ENCODE peak calls at places on chromosomes 6 and 20, in nine cellular contexts. T, W, Z, U, R, S, N, D and E are unnamed samples.

GRCh38 chr20:57897156-57897874 is 187.5 kb upstream of the PMEPA1 start:
- DNase-seq in T (no peak), N (no peak), U (no peak), R (no peak), Z (no peak), S (no peak), W (peak), D (no peak), E (no peak)

GRCh38 chr6:11810039-11810541 is 31.5 kb upstream of the ADTRP start:
- DNase-seq in Z (peak), S (no peak), D (peak), R (peak), W (no peak), U (no peak), N (peak), T (no peak), E (no peak)

GRCh38 chr6:80872194-80872950 is 765.9 kb downstream of the BCKDHB start:
- DNase-seq in S (no peak), R (peak), Z (no peak), D (no peak), W (no peak), N (no peak), T (no peak), U (no peak), E (no peak)

GRCh38 chr6:157622427-157622826 is 200.6 kb upstream of the SNX9 start:
- DNase-seq in N (no peak), S (no peak), R (no peak), T (no peak), U (no peak), D (no peak), W (no peak), Z (no peak), E (no peak)

GRCh38 chr6:161486326-161486725 is 212.5 kb upstream of the AGPAT4 start:
- DNase-seq in U (no peak), R (no peak), N (peak), S (peak), Z (no peak), D (no peak), T (peak), W (no peak), E (no peak)

GRCh38 chr20:50691585-50692552 is 527 bp upstream of the RIPOR3 start:
- DNase-seq in N (no peak), S (peak), D (peak), Z (no peak), R (peak), T (peak), W (no peak), U (no peak), E (no peak)

GRCh38 chr6:118401325-118401998 is 146.6 kb upstream of the PLN start:
- DNase-seq in T (no peak), D (no peak), S (no peak), Z (no peak), W (no peak), U (no peak), N (no peak), R (no peak), E (no peak)

GRCh38 chr6:4672772-4673171 is 103.4 kb upstream of the CDYL start:
- DNase-seq in D (no peak), Z (no peak), S (no peak), R (no peak), T (no peak), N (no peak), W (no peak), U (no peak), E (no peak)

GRCh38 chr6:81857812-81858211 is 105.3 kb upstream of the TENT5A start:
- DNase-seq in Z (no peak), D (no peak), R (no peak), T (no peak), W (no peak), U (no peak), N (no peak), S (no peak), E (no peak)

GRCh38 chr6:31580807-31581437 is 1.3 kb downstream of the LTB start:
- DNase-seq in D (peak), R (peak), U (peak), Z (peak), W (peak), N (peak), T (peak), S (peak), E (peak)

GRCh38 chr6:43972915-43973304 is 154.3 kb downstream of the MRPL14 start:
- DNase-seq in Z (peak), W (peak), U (no peak), S (no peak), R (peak), T (no peak), N (no peak), D (peak), E (no peak)

GRCh38 chr20:3258429-3258828 is 19.4 kb upstream of the SLC4A11 start:
- DNase-seq in U (no peak), W (no peak), S (no peak), R (no peak), Z (no peak), D (no peak), N (no peak), T (no peak), E (no peak)

GRCh38 chr20:10864076-10864672 is 190.4 kb upstream of the JAG1 start:
- DNase-seq in T (no peak), N (peak), W (no peak), D (no peak), R (no peak), Z (no peak), S (no peak), U (no peak), E (no peak)

GRCh38 chr20:35395728-35396127 is 16.0 kb downstream of the UQCC1 start:
- DNase-seq in T (peak), W (no peak), R (peak), N (no peak), U (no peak), D (no peak), S (peak), Z (no peak), E (no peak)

GRCh38 chr6:88166493-88166900 is 350 bp upstream of the CNR1 start:
- DNase-seq in N (peak), R (no peak), W (no peak), T (no peak), U (peak), D (no peak), Z (no peak), S (peak), E (peak)

GRCh38 chr6:387293-387694 is 4.3 kb upstream of the IRF4 start:
- DNase-seq in S (no peak), R (no peak), Z (no peak), W (no peak), D (no peak), N (no peak), T (no peak), U (no peak), E (no peak)

GRCh38 chr20:32678948-32679347 is 5.2 kb upstream of the C20orf203 start:
- DNase-seq in D (no peak), Z (no peak), R (no peak), T (no peak), S (no peak), W (peak), U (no peak), N (no peak), E (no peak)

GRCh38 chr20:25470045-25470444 is 62.6 kb downstream of the GINS1 start:
- DNase-seq in W (no peak), D (no peak), Z (no peak), T (peak), S (peak), R (no peak), N (no peak), U (peak), E (peak)

GRCh38 chr20:58743076-58743566 is 50.5 kb downstream of the NPEPL1 start:
- DNase-seq in T (no peak), S (no peak), N (no peak), D (no peak), U (no peak), W (no peak), R (no peak), Z (no peak), E (no peak)

GRCh38 chr20:19658137-19658536 is 99.9 kb upstream of the RIN2 start:
- DNase-seq in N (no peak), Z (no peak), R (peak), W (no peak), T (no peak), D (no peak), U (peak), S (no peak), E (peak)

GRCh38 chr6:129492260-129492659 is 217.7 kb downstream of the ARHGAP18 start:
- DNase-seq in R (no peak), Z (no peak), N (no peak), T (no peak), W (no peak), D (no peak), S (no peak), U (no peak), E (no peak)

GRCh38 chr20:25574411-25574810 is 10.9 kb downstream of the NINL start:
- DNase-seq in N (peak), U (no peak), W (no peak), Z (no peak), T (peak), R (no peak), D (no peak), S (peak), E (no peak)

GRCh38 chr6:168145747-168146596 is 67.0 kb upstream of the FRMD1 start:
- DNase-seq in S (no peak), D (peak), R (no peak), N (no peak), Z (no peak), W (no peak), T (no peak), U (no peak), E (no peak)

GRCh38 chr6:139982652-139983051 is 608.2 kb upstream of the CITED2 start:
- DNase-seq in W (no peak), D (no peak), R (no peak), U (no peak), T (peak), N (no peak), Z (peak), S (peak), E (no peak)

GRCh38 chr20:38131588-38132121 is 33.4 kb downstream of the TGM2 start:
- DNase-seq in S (peak), N (no peak), U (no peak), R (peak), W (no peak), Z (no peak), D (no peak), T (no peak), E (no peak)

DNA sequence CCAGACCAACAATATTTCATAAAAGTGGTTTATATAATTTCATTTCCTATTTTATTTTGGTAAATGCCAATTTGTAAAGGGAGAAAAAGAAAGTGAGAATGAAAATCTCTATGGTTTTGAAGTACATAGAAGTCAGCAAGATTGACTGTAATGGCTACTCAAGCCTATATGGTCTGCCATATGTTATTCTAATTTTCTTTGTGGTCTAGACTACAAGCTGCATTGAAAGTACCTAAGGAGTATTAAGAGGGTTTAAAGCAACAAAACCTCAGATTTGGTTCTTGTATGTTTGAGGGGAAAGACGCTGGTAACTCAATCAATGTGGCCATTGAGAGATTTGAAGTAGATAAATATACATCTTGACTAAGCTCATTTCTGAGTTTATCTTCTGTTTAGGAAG is 193.5 kb upstream of the EYA4 start:
- DNase-seq in D (no peak), U (no peak), S (no peak), W (no peak), R (no peak), N (no peak), Z (no peak), T (no peak), E (no peak)
- TF ChIP-seq CTCF in D (no peak), U (no peak), S (no peak), W (no peak), R (no peak), N (no peak), Z (no peak), T (no peak), E (no peak)

GRCh38 chr6:42742116-42742894 is 3.6 kb downstream of the TBCC start:
- DNase-seq in U (no peak), S (peak), Z (no peak), R (no peak), W (no peak), D (no peak), T (peak), N (no peak), E (no peak)

GRCh38 chr6:42745638-42746451 is at the start of gene TBCC:
- DNase-seq in T (peak), D (peak), N (peak), S (peak), Z (peak), U (peak), W (peak), R (peak), E (peak)

GRCh38 chr6:42745083-42745637 is 743 bp downstream of the TBCC start:
- DNase-seq in W (no peak), T (peak), D (peak), Z (no peak), R (no peak), U (no peak), N (peak), S (peak), E (peak)

GRCh38 chr6:42746452-42747400 is 823 bp upstream of the TBCC start:
- DNase-seq in R (peak), W (peak), N (peak), T (peak), S (peak), U (peak), Z (peak), D (peak), E (peak)

DNA sequence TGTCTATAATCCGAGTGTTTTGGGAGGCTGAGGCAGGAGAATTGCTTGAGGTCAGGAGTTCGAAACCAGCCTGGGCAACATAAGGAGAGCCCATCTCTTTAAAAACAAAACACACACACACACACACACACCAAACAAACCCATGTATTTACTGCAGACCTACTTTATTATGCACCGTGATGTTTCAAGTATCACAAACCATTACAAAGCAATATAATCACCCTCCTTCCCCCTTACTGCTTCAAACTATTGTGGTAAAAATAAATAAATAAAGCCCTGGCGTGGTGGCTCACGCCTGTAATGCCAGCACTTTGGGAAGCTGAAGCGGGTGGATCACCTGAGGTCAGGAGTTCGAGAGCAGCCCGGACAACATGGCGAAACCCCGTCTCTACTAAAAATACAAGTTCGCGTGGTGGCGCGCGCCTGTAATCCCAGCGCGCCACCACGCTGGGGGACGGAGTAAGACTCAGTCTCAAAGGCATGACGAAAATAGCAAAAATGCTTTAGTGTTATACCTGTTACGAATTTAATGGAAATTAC is 1.5 kb downstream of the TBCC start:
- DNase-seq in N (no peak), S (no peak), Z (no peak), D (no peak), T (no peak), W (no peak), U (no peak), R (no peak), E (no peak)
- TF ChIP-seq CTCF in N (no peak), S (no peak), Z (no peak), D (no peak), T (peak), W (no peak), U (no peak), R (no peak), E (no peak)

GRCh38 chr20:6829510-6830116 is 62.1 kb downstream of the BMP2 start:
- DNase-seq in Z (no peak), D (no peak), S (no peak), N (no peak), W (no peak), U (no peak), T (no peak), R (no peak), E (no peak)
- TF ChIP-seq CTCF in Z (peak), D (no peak), S (peak), N (no peak), W (no peak), U (no peak), T (peak), R (no peak), E (no peak)

GRCh38 chr6:121557146-121557545 is 121.7 kb downstream of the GJA1 start:
- DNase-seq in S (no peak), R (no peak), U (no peak), W (no peak), N (no peak), Z (no peak), T (no peak), D (no peak), E (no peak)

GRCh38 chr6:121555201-121555600 is 119.8 kb downstream of the GJA1 start:
- DNase-seq in Z (no peak), T (no peak), D (no peak), U (no peak), W (no peak), R (no peak), S (no peak), N (no peak), E (no peak)

GRCh38 chr6:121563286-121563685 is 127.8 kb downstream of the GJA1 start:
- DNase-seq in R (no peak), T (no peak), U (no peak), N (no peak), D (no peak), W (no peak), Z (no peak), S (no peak), E (no peak)

GRCh38 chr6:121559611-121560269 is 124.3 kb downstream of the GJA1 start:
- DNase-seq in Z (no peak), T (no peak), D (no peak), S (no peak), W (no peak), U (no peak), N (no peak), R (no peak), E (no peak)

DNA sequence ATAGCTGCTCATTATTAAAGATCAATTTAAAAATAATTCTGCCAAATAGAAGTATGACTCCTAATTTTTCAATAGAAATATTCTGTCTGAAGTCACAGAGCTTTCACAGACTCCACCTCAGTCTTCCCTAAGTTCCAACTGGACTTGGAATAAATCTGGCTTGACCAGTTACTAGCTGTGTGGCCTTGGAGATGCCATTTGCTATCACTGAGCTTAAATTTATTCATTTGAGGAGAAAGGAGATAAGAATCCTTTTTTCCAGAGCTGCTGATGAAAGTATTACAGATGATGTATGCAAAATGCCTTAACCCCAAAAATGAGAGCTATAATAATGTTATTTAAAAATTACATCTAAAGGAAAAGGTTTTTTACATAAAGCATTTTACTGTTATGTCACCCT is 125.0 kb downstream of the GJA1 start:
- DNase-seq in D (no peak), W (no peak), R (no peak), U (no peak), Z (no peak), T (no peak), S (no peak), N (no peak), E (no peak)
- TF ChIP-seq CTCF in D (no peak), W (no peak), R (no peak), U (no peak), Z (no peak), T (no peak), S (no peak), N (no peak), E (no peak)

GRCh38 chr20:62787866-62788265 is 8.4 kb upstream of the MRGBP start:
- DNase-seq in T (no peak), R (no peak), S (no peak), D (no peak), U (no peak), N (no peak), W (no peak), Z (no peak), E (no peak)

GRCh38 chr20:62786100-62786499 is 10.2 kb upstream of the MRGBP start:
- DNase-seq in T (no peak), N (no peak), U (no peak), S (no peak), Z (no peak), R (no peak), D (no peak), W (no peak), E (no peak)

GRCh38 chr20:62785381-62785780 is 10.9 kb upstream of the MRGBP start:
- DNase-seq in Z (no peak), T (no peak), N (no peak), U (no peak), D (no peak), S (peak), W (no peak), R (no peak), E (no peak)

GRCh38 chr20:62788607-62789006 is 7.7 kb upstream of the MRGBP start:
- DNase-seq in U (no peak), D (no peak), N (no peak), R (no peak), T (peak), Z (no peak), W (no peak), S (no peak), E (no peak)

DNA sequence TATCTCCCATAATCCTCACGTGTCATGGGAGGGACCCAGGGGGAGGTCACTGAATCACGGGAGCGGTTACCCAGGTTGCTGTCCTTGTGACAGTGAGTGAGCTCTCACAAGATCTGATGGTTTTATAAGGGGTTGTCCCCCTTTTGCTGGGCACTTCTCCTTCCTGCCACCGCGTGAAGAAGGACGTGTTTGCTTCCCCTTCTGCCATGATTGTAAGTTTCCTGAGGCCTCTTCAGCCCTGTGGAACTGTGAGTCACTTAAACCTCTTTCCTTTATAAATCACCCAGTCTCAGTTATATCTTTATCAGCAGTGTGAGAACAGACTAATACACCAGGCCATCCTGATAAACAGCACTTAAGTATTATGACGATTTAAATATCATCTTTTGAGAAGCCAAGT is 8.9 kb upstream of the MRGBP start:
- DNase-seq in Z (no peak), D (no peak), R (no peak), N (no peak), T (no peak), S (no peak), W (no peak), U (no peak), E (peak)
- TF ChIP-seq CTCF in Z (no peak), D (no peak), R (no peak), N (no peak), T (no peak), S (no peak), W (no peak), U (no peak), E (no peak)

GRCh38 chr20:46305331-46305972 is 2.8 kb downstream of the CDH22 start:
- DNase-seq in W (no peak), T (no peak), N (no peak), D (no peak), R (no peak), S (no peak), U (no peak), Z (no peak), E (no peak)
- TF ChIP-seq CTCF in W (no peak), T (no peak), N (no peak), D (no peak), R (no peak), S (no peak), U (no peak), Z (no peak), E (no peak)